ENCODE peak calls at places on chromosomes 11 and 22, in ten cellular contexts. One of them, this sample, is unnamed.

GRCh38 chr22:45448431-45448830 is 34.9 kb downstream of the RIBC2 start:
- DNase-seq in esophagus squamous epithelium: no peak
- DNase-seq in stomach: no peak
- DNase-seq in AG04449: no peak
- DNase-seq in HFFc6: no peak
- DNase-seq in CD8-positive, alpha-beta T cell: no peak
- DNase-seq in tibial nerve: peak; percentile 69
- DNase-seq in HepG2: no peak
- DNase-seq in fibroblast of pulmonary artery: peak; percentile 47
- DNase-seq in cardiac fibroblast: no peak
- DNase-seq in this sample: no peak

GRCh38 chr11:2169001-2169370 is 2.6 kb downstream of the TH start:
- DNase-seq in AG04449: no peak
- DNase-seq in HFFc6: no peak
- DNase-seq in cardiac fibroblast: no peak
- DNase-seq in stomach: no peak
- DNase-seq in tibial nerve: no peak
- DNase-seq in HepG2: no peak
- DNase-seq in esophagus squamous epithelium: no peak
- DNase-seq in fibroblast of pulmonary artery: no peak
- DNase-seq in CD8-positive, alpha-beta T cell: no peak
- DNase-seq in this sample: no peak

GRCh38 chr11:35324981-35325380 is 94.4 kb downstream of the SLC1A2 start:
- DNase-seq in stomach: no peak
- DNase-seq in HFFc6: peak; percentile 45
- DNase-seq in AG04449: no peak
- DNase-seq in cardiac fibroblast: peak; percentile 33
- DNase-seq in tibial nerve: no peak
- DNase-seq in esophagus squamous epithelium: no peak
- DNase-seq in fibroblast of pulmonary artery: no peak
- DNase-seq in CD8-positive, alpha-beta T cell: no peak
- DNase-seq in HepG2: no peak
- DNase-seq in this sample: no peak

GRCh38 chr11:130383363-130384168 is 44.8 kb downstream of the ADAMTS8 start:
- DNase-seq in cardiac fibroblast: peak; percentile 71
- DNase-seq in CD8-positive, alpha-beta T cell: no peak
- DNase-seq in HFFc6: peak; percentile 75
- DNase-seq in fibroblast of pulmonary artery: peak; percentile 67
- DNase-seq in stomach: no peak
- DNase-seq in esophagus squamous epithelium: no peak
- DNase-seq in HepG2: peak; percentile 44
- DNase-seq in AG04449: peak; percentile 90
- DNase-seq in tibial nerve: no peak
- DNase-seq in this sample: peak; percentile 95

GRCh38 chr11:45110562-45110961 is 35.9 kb upstream of the PRDM11 start:
- DNase-seq in AG04449: no peak
- DNase-seq in fibroblast of pulmonary artery: peak; percentile 85
- DNase-seq in stomach: peak; percentile 48
- DNase-seq in CD8-positive, alpha-beta T cell: no peak
- DNase-seq in cardiac fibroblast: peak; percentile 83
- DNase-seq in tibial nerve: peak; percentile 88
- DNase-seq in HepG2: peak; percentile 72
- DNase-seq in HFFc6: peak; percentile 68
- DNase-seq in esophagus squamous epithelium: no peak
- DNase-seq in this sample: no peak

GRCh38 chr11:64244966-64245365 is 1.8 kb downstream of the PPP1R14B start:
- DNase-seq in HepG2: no peak
- DNase-seq in HFFc6: no peak
- DNase-seq in AG04449: no peak
- DNase-seq in cardiac fibroblast: no peak
- DNase-seq in esophagus squamous epithelium: no peak
- DNase-seq in fibroblast of pulmonary artery: no peak
- DNase-seq in CD8-positive, alpha-beta T cell: no peak
- DNase-seq in tibial nerve: no peak
- DNase-seq in stomach: no peak
- DNase-seq in this sample: no peak

GRCh38 chr11:3227568-3228444 is 4.4 kb downstream of the MRGPRE start:
- DNase-seq in AG04449: no peak
- DNase-seq in CD8-positive, alpha-beta T cell: no peak
- DNase-seq in cardiac fibroblast: no peak
- DNase-seq in HepG2: no peak
- DNase-seq in fibroblast of pulmonary artery: no peak
- DNase-seq in tibial nerve: no peak
- DNase-seq in esophagus squamous epithelium: no peak
- DNase-seq in HFFc6: no peak
- DNase-seq in stomach: no peak
- DNase-seq in this sample: no peak

GRCh38 chr11:82675838-82676237 is 57.8 kb downstream of the FAM181B start:
- DNase-seq in stomach: no peak
- DNase-seq in HepG2: no peak
- DNase-seq in cardiac fibroblast: no peak
- DNase-seq in esophagus squamous epithelium: no peak
- DNase-seq in fibroblast of pulmonary artery: no peak
- DNase-seq in AG04449: no peak
- DNase-seq in HFFc6: no peak
- DNase-seq in CD8-positive, alpha-beta T cell: no peak
- DNase-seq in tibial nerve: no peak
- DNase-seq in this sample: no peak

GRCh38 chr11:128774593-128774992 is 80.7 kb downstream of the FLI1 start:
- DNase-seq in cardiac fibroblast: no peak
- DNase-seq in HFFc6: no peak
- DNase-seq in CD8-positive, alpha-beta T cell: no peak
- DNase-seq in AG04449: no peak
- DNase-seq in fibroblast of pulmonary artery: no peak
- DNase-seq in tibial nerve: no peak
- DNase-seq in esophagus squamous epithelium: no peak
- DNase-seq in stomach: no peak
- DNase-seq in HepG2: no peak
- DNase-seq in this sample: no peak

GRCh38 chr11:128776088-128776433 is 82.2 kb downstream of the FLI1 start:
- DNase-seq in cardiac fibroblast: no peak
- DNase-seq in esophagus squamous epithelium: no peak
- DNase-seq in AG04449: no peak
- DNase-seq in CD8-positive, alpha-beta T cell: peak; percentile 71
- DNase-seq in fibroblast of pulmonary artery: no peak
- DNase-seq in tibial nerve: no peak
- DNase-seq in HepG2: no peak
- DNase-seq in HFFc6: no peak
- DNase-seq in stomach: no peak
- DNase-seq in this sample: no peak

GRCh38 chr11:128777369-128778011 is 83.6 kb downstream of the FLI1 start:
- DNase-seq in AG04449: no peak
- DNase-seq in esophagus squamous epithelium: no peak
- DNase-seq in cardiac fibroblast: no peak
- DNase-seq in HepG2: no peak
- DNase-seq in CD8-positive, alpha-beta T cell: no peak
- DNase-seq in stomach: no peak
- DNase-seq in HFFc6: no peak
- DNase-seq in fibroblast of pulmonary artery: no peak
- DNase-seq in tibial nerve: no peak
- DNase-seq in this sample: no peak

GRCh38 chr11:128775513-128775912 is 81.6 kb downstream of the FLI1 start:
- DNase-seq in esophagus squamous epithelium: no peak
- DNase-seq in stomach: no peak
- DNase-seq in tibial nerve: no peak
- DNase-seq in HepG2: no peak
- DNase-seq in HFFc6: no peak
- DNase-seq in CD8-positive, alpha-beta T cell: no peak
- DNase-seq in AG04449: no peak
- DNase-seq in fibroblast of pulmonary artery: peak; percentile 72
- DNase-seq in cardiac fibroblast: peak; percentile 55
- DNase-seq in this sample: no peak

GRCh38 chr11:128776434-128777284 is 82.8 kb downstream of the FLI1 start:
- DNase-seq in esophagus squamous epithelium: no peak
- DNase-seq in tibial nerve: no peak
- DNase-seq in HepG2: no peak
- DNase-seq in fibroblast of pulmonary artery: peak; percentile 42
- DNase-seq in CD8-positive, alpha-beta T cell: peak; percentile 47
- DNase-seq in cardiac fibroblast: peak; percentile 55
- DNase-seq in AG04449: no peak
- DNase-seq in stomach: peak; percentile 49
- DNase-seq in HFFc6: no peak
- DNase-seq in this sample: no peak
- TF ChIP-seq CTCF in esophagus squamous epithelium: peak; percentile 19
- TF ChIP-seq CTCF in tibial nerve: no peak
- TF ChIP-seq CTCF in HepG2: peak; percentile 43
- TF ChIP-seq CTCF in fibroblast of pulmonary artery: peak; percentile 44
- TF ChIP-seq CTCF in CD8-positive, alpha-beta T cell: peak; percentile 37
- TF ChIP-seq CTCF in cardiac fibroblast: peak; percentile 70
- TF ChIP-seq CTCF in AG04449: peak; percentile 36
- TF ChIP-seq CTCF in stomach: no peak
- TF ChIP-seq CTCF in HFFc6: peak; percentile 71
- TF ChIP-seq CTCF in this sample: peak; percentile 75

GRCh38 chr11:6681949-6682348 is 1.2 kb downstream of the MRPL17 start:
- DNase-seq in fibroblast of pulmonary artery: peak; percentile 38
- DNase-seq in AG04449: no peak
- DNase-seq in tibial nerve: no peak
- DNase-seq in esophagus squamous epithelium: no peak
- DNase-seq in cardiac fibroblast: no peak
- DNase-seq in stomach: no peak
- DNase-seq in HFFc6: peak; percentile 12
- DNase-seq in CD8-positive, alpha-beta T cell: no peak
- DNase-seq in HepG2: no peak
- DNase-seq in this sample: no peak

GRCh38 chr11:6681505-6681904 is 1.6 kb downstream of the MRPL17 start:
- DNase-seq in fibroblast of pulmonary artery: no peak
- DNase-seq in AG04449: no peak
- DNase-seq in CD8-positive, alpha-beta T cell: no peak
- DNase-seq in cardiac fibroblast: no peak
- DNase-seq in HepG2: no peak
- DNase-seq in stomach: no peak
- DNase-seq in HFFc6: no peak
- DNase-seq in esophagus squamous epithelium: no peak
- DNase-seq in tibial nerve: no peak
- DNase-seq in this sample: no peak

GRCh38 chr11:6682936-6683861 is at the start of gene MRPL17:
- DNase-seq in HepG2: peak; percentile 98
- DNase-seq in stomach: peak; percentile 99
- DNase-seq in cardiac fibroblast: peak; percentile 100
- DNase-seq in fibroblast of pulmonary artery: peak; percentile 99
- DNase-seq in AG04449: peak; percentile 86
- DNase-seq in esophagus squamous epithelium: peak; percentile 91
- DNase-seq in HFFc6: peak; percentile 99
- DNase-seq in CD8-positive, alpha-beta T cell: peak; percentile 99
- DNase-seq in tibial nerve: peak; percentile 96
- DNase-seq in this sample: peak; percentile 92

GRCh38 chr11:6686006-6686405 is 2.9 kb upstream of the MRPL17 start:
- DNase-seq in HFFc6: no peak
- DNase-seq in HepG2: no peak
- DNase-seq in stomach: no peak
- DNase-seq in AG04449: no peak
- DNase-seq in esophagus squamous epithelium: no peak
- DNase-seq in tibial nerve: no peak
- DNase-seq in cardiac fibroblast: no peak
- DNase-seq in fibroblast of pulmonary artery: no peak
- DNase-seq in CD8-positive, alpha-beta T cell: no peak
- DNase-seq in this sample: no peak

DNA sequence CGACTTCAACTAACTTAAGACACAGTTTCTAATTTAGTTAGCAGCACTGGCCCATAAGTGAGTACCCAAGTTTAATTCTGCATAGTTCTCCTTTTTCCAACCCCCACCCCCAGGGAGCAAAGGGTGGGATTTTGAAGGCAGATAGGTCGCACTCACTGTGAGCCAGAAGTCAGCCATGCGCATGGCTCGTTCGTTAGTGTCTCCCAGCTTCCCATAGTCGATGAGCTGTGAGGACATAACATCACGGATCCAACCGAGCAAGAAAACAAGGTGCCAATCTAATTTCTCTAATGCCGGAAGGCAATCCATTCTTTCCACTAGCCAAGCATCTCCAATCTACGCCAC is 577 bp downstream of the MRPL17 start:
- DNase-seq in CD8-positive, alpha-beta T cell: no peak
- DNase-seq in esophagus squamous epithelium: no peak
- DNase-seq in fibroblast of pulmonary artery: no peak
- DNase-seq in tibial nerve: peak; percentile 14
- DNase-seq in cardiac fibroblast: peak; percentile 10
- DNase-seq in stomach: no peak
- DNase-seq in HepG2: no peak
- DNase-seq in HFFc6: no peak
- DNase-seq in AG04449: no peak
- DNase-seq in this sample: no peak
- TF ChIP-seq CTCF in CD8-positive, alpha-beta T cell: no peak
- TF ChIP-seq CTCF in esophagus squamous epithelium: no peak
- TF ChIP-seq CTCF in fibroblast of pulmonary artery: no peak
- TF ChIP-seq CTCF in tibial nerve: no peak
- TF ChIP-seq CTCF in cardiac fibroblast: no peak
- TF ChIP-seq CTCF in stomach: no peak
- TF ChIP-seq CTCF in HepG2: no peak
- TF ChIP-seq CTCF in HFFc6: no peak
- TF ChIP-seq CTCF in AG04449: no peak
- TF ChIP-seq CTCF in this sample: no peak

GRCh38 chr11:133928628-133929059 is 28.1 kb downstream of the IGSF9B start:
- DNase-seq in fibroblast of pulmonary artery: no peak
- DNase-seq in HepG2: no peak
- DNase-seq in HFFc6: no peak
- DNase-seq in stomach: peak; percentile 30
- DNase-seq in tibial nerve: no peak
- DNase-seq in esophagus squamous epithelium: no peak
- DNase-seq in cardiac fibroblast: no peak
- DNase-seq in AG04449: no peak
- DNase-seq in CD8-positive, alpha-beta T cell: peak; percentile 53
- DNase-seq in this sample: no peak

GRCh38 chr11:133925756-133926155 is 31.0 kb downstream of the IGSF9B start:
- DNase-seq in HFFc6: no peak
- DNase-seq in HepG2: no peak
- DNase-seq in CD8-positive, alpha-beta T cell: no peak
- DNase-seq in tibial nerve: no peak
- DNase-seq in stomach: no peak
- DNase-seq in fibroblast of pulmonary artery: no peak
- DNase-seq in cardiac fibroblast: no peak
- DNase-seq in AG04449: no peak
- DNase-seq in esophagus squamous epithelium: no peak
- DNase-seq in this sample: no peak

GRCh38 chr11:133924661-133925060 is 32.1 kb downstream of the IGSF9B start:
- DNase-seq in esophagus squamous epithelium: no peak
- DNase-seq in tibial nerve: no peak
- DNase-seq in fibroblast of pulmonary artery: no peak
- DNase-seq in HFFc6: no peak
- DNase-seq in HepG2: no peak
- DNase-seq in stomach: no peak
- DNase-seq in CD8-positive, alpha-beta T cell: no peak
- DNase-seq in cardiac fibroblast: no peak
- DNase-seq in AG04449: no peak
- DNase-seq in this sample: no peak

GRCh38 chr11:133927690-133928627 is 28.8 kb downstream of the IGSF9B start:
- DNase-seq in cardiac fibroblast: peak; percentile 53
- DNase-seq in CD8-positive, alpha-beta T cell: peak; percentile 68
- DNase-seq in AG04449: no peak
- DNase-seq in stomach: peak; percentile 73
- DNase-seq in fibroblast of pulmonary artery: peak; percentile 58
- DNase-seq in HFFc6: peak; percentile 54
- DNase-seq in tibial nerve: peak; percentile 38
- DNase-seq in HepG2: peak; percentile 36
- DNase-seq in esophagus squamous epithelium: no peak
- DNase-seq in this sample: no peak

DNA sequence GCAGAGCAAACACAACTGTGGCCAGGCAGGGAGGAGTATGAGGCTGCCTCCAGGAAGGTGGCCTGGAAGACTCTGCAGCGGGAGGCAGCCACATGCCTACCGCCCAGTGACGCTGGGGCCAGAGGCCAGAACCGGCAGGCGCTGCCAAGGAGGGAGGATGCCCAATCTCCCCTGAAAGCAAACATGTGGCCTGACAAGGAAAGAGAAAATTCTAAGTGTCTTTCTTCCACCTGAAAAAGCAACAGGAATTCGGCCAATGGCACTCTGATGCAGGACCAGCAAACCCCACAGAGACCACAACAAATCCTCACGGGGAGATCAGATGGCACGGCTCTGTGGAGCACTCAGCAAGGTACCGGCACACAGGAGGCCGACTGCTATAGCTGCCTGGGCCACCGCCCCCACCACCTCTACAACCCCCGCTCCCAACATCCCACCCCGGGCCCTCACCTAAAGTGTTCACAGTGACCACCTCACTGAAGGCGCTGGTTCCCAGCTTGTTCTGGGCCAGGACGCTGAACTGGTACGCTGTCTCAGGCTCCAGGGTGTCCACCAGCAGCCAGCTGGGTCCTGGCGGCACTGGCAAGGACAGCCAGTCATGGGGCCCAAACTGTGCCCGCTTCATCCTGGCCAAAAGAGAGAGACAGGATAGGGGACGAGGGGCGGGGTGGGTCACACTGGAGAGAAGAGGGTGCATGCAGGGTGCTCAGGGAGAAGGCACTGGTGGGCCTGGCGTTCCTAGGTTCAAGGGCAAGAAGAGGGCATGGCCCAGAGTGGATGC is 30.1 kb downstream of the IGSF9B start:
- DNase-seq in fibroblast of pulmonary artery: no peak
- DNase-seq in esophagus squamous epithelium: no peak
- DNase-seq in HFFc6: no peak
- DNase-seq in tibial nerve: no peak
- DNase-seq in HepG2: no peak
- DNase-seq in AG04449: no peak
- DNase-seq in stomach: no peak
- DNase-seq in CD8-positive, alpha-beta T cell: no peak
- DNase-seq in cardiac fibroblast: no peak
- DNase-seq in this sample: no peak
- TF ChIP-seq CTCF in fibroblast of pulmonary artery: no peak
- TF ChIP-seq CTCF in esophagus squamous epithelium: no peak
- TF ChIP-seq CTCF in HFFc6: no peak
- TF ChIP-seq CTCF in tibial nerve: no peak
- TF ChIP-seq CTCF in HepG2: no peak
- TF ChIP-seq CTCF in AG04449: no peak
- TF ChIP-seq CTCF in stomach: no peak
- TF ChIP-seq CTCF in CD8-positive, alpha-beta T cell: no peak
- TF ChIP-seq CTCF in cardiac fibroblast: no peak
- TF ChIP-seq CTCF in this sample: no peak

GRCh38 chr11:57348636-57349323 is 10.6 kb downstream of the P2RX3 start:
- DNase-seq in AG04449: no peak
- DNase-seq in cardiac fibroblast: peak; percentile 9
- DNase-seq in HFFc6: no peak
- DNase-seq in fibroblast of pulmonary artery: no peak
- DNase-seq in CD8-positive, alpha-beta T cell: no peak
- DNase-seq in HepG2: no peak
- DNase-seq in tibial nerve: no peak
- DNase-seq in stomach: no peak
- DNase-seq in esophagus squamous epithelium: no peak
- DNase-seq in this sample: no peak

GRCh38 chr11:57349491-57350274 is 11.5 kb downstream of the P2RX3 start:
- DNase-seq in HepG2: peak; percentile 35
- DNase-seq in tibial nerve: peak; percentile 74
- DNase-seq in CD8-positive, alpha-beta T cell: peak; percentile 54
- DNase-seq in cardiac fibroblast: peak; percentile 56
- DNase-seq in stomach: peak; percentile 74
- DNase-seq in esophagus squamous epithelium: no peak
- DNase-seq in HFFc6: no peak
- DNase-seq in AG04449: no peak
- DNase-seq in fibroblast of pulmonary artery: peak; percentile 46
- DNase-seq in this sample: no peak

GRCh38 chr11:57345555-57346151 is 7.5 kb downstream of the P2RX3 start:
- DNase-seq in HFFc6: peak; percentile 49
- DNase-seq in tibial nerve: peak; percentile 86
- DNase-seq in AG04449: no peak
- DNase-seq in HepG2: peak; percentile 64
- DNase-seq in cardiac fibroblast: peak; percentile 78
- DNase-seq in fibroblast of pulmonary artery: peak; percentile 76
- DNase-seq in esophagus squamous epithelium: no peak
- DNase-seq in CD8-positive, alpha-beta T cell: peak; percentile 72
- DNase-seq in stomach: peak; percentile 85
- DNase-seq in this sample: no peak

GRCh38 chr11:57347336-57347735 is 9.2 kb downstream of the P2RX3 start:
- DNase-seq in HFFc6: no peak
- DNase-seq in fibroblast of pulmonary artery: no peak
- DNase-seq in esophagus squamous epithelium: no peak
- DNase-seq in cardiac fibroblast: no peak
- DNase-seq in AG04449: no peak
- DNase-seq in tibial nerve: no peak
- DNase-seq in stomach: no peak
- DNase-seq in HepG2: no peak
- DNase-seq in CD8-positive, alpha-beta T cell: no peak
- DNase-seq in this sample: no peak

GRCh38 chr11:57348052-57348451 is 9.9 kb downstream of the P2RX3 start:
- DNase-seq in fibroblast of pulmonary artery: no peak
- DNase-seq in HFFc6: no peak
- DNase-seq in esophagus squamous epithelium: no peak
- DNase-seq in tibial nerve: no peak
- DNase-seq in AG04449: no peak
- DNase-seq in stomach: no peak
- DNase-seq in CD8-positive, alpha-beta T cell: no peak
- DNase-seq in cardiac fibroblast: no peak
- DNase-seq in HepG2: no peak
- DNase-seq in this sample: no peak
- TF ChIP-seq CTCF in fibroblast of pulmonary artery: no peak
- TF ChIP-seq CTCF in HFFc6: no peak
- TF ChIP-seq CTCF in esophagus squamous epithelium: no peak
- TF ChIP-seq CTCF in tibial nerve: no peak
- TF ChIP-seq CTCF in AG04449: no peak
- TF ChIP-seq CTCF in stomach: no peak
- TF ChIP-seq CTCF in CD8-positive, alpha-beta T cell: no peak
- TF ChIP-seq CTCF in cardiac fibroblast: no peak
- TF ChIP-seq CTCF in HepG2: peak; percentile 10
- TF ChIP-seq CTCF in this sample: no peak

This sample was measured in retinal pigment epithelial cell.